ENCODE peak calls at places on chromosomes 3 and 15, in nine cellular contexts. C is Panc1; R is AG08396; W is activated naive CD8-positive, alpha-beta T cell treated with anti-CD3 and anti-CD28 coated beads, Interleukin-2, amount 50 U/mL, for 24 hours; O is stimulated activated CD4-positive, alpha-beta T cell treated with anti-CD3 and anti-CD28 coated beads, Interleukin-12 subunit alpha, Interleukin-12 subunit beta, amount 100 ng/mL, for 48 hours; M is IMR-90; A is brain microvascular endothelial cell; X is left cardiac atrium; Z is kidney glomerular epithelial cell. D is an unnamed sample.

GRCh38 chr15:65414841-65415621 is 7.7 kb downstream of the IGDCC4 start:
- DNase-seq in W (no peak), M (peak), Z (peak), X (no peak), O (no peak), C (no peak), R (no peak), A (peak), D (peak)

GRCh38 chr15:63967616-63968015 is 78.7 kb downstream of the DAPK2 start:
- DNase-seq in R (no peak), C (no peak), A (no peak), O (no peak), W (no peak), M (no peak), X (no peak), Z (no peak), D (no peak)

GRCh38 chr3:14899993-14900618 is 47.3 kb upstream of the NR2C2 start:
- DNase-seq in R (no peak), A (no peak), X (no peak), M (no peak), W (no peak), O (no peak), C (no peak), Z (no peak), D (peak)

GRCh38 chr15:52790166-52790708 is at the start of gene ONECUT1:
- DNase-seq in A (no peak), X (peak), M (peak), O (peak), R (peak), C (no peak), Z (no peak), W (peak), D (peak)

GRCh38 chr3:169813757-169814517 is 1.2 kb upstream of the LRRC34 start:
- DNase-seq in A (no peak), Z (no peak), W (peak), X (no peak), M (no peak), R (no peak), O (peak), C (no peak), D (peak)

GRCh38 chr3:187031934-187032333 is 101.6 kb downstream of the ST6GAL1 start:
- DNase-seq in Z (no peak), R (no peak), C (no peak), X (no peak), M (no peak), W (no peak), A (no peak), O (no peak), D (no peak)

GRCh38 chr3:68535782-68536181 is 396.6 kb downstream of the TAFA4 start:
- DNase-seq in W (no peak), A (no peak), X (no peak), M (no peak), C (no peak), O (no peak), R (no peak), Z (no peak), D (no peak)

GRCh38 chr3:197793246-197793645 is 2.2 kb downstream of the LRCH3 start:
- DNase-seq in M (peak), W (no peak), C (no peak), R (no peak), Z (no peak), X (no peak), O (no peak), A (no peak), D (no peak)

GRCh38 chr3:40975711-40976121 is 223.6 kb upstream of the CTNNB1 start:
- DNase-seq in O (no peak), X (no peak), C (no peak), M (no peak), W (no peak), Z (no peak), R (no peak), A (peak), D (no peak)

GRCh38 chr3:52880474-52880873 is 16.9 kb downstream of the STIMATE start:
- DNase-seq in R (no peak), A (no peak), Z (no peak), O (no peak), W (no peak), C (no peak), X (no peak), M (no peak), D (no peak)

D was measured in endodermal cell.